ENCODE peak calls at places on chromosome 20, in ten cellular contexts. One of them, this sample, is unnamed.

GRCh38 chr20:20461526-20461925 is 93.6 kb downstream of the INSM1 start:
- DNase-seq in T1000: no peak
- DNase-seq in activated CD4-positive, alpha-beta memory T cell treated with anti-CD3 and anti-CD28 coated beads, Interleukin-2, amount 10 ng/mL, durations not matched to agents 7 days and 5 days: no peak
- DNase-seq in stimulated activated CD4-positive, alpha-beta T cell treated with anti-CD3 and anti-CD28 coated beads, Interleukin-4, amount 100 ng/mL, for 24 hours: no peak
- DNase-seq in AG09319: no peak
- DNase-seq in mesothelial cell of epicardium: no peak
- DNase-seq in heart left ventricle: no peak
- DNase-seq in small intestine: no peak
- DNase-seq in NCI-H2029 treated with DMSO at 0.1 percent for 48 hours: no peak
- DNase-seq in cardiac fibroblast: no peak
- DNase-seq in this sample: no peak

GRCh38 chr20:7993238-7993637 is 26.3 kb downstream of the TMX4 start:
- DNase-seq in T1000: no peak
- DNase-seq in AG09319: no peak
- DNase-seq in cardiac fibroblast: no peak
- DNase-seq in activated CD4-positive, alpha-beta memory T cell treated with anti-CD3 and anti-CD28 coated beads, Interleukin-2, amount 10 ng/mL, durations not matched to agents 7 days and 5 days: no peak
- DNase-seq in stimulated activated CD4-positive, alpha-beta T cell treated with anti-CD3 and anti-CD28 coated beads, Interleukin-4, amount 100 ng/mL, for 24 hours: no peak
- DNase-seq in NCI-H2029 treated with DMSO at 0.1 percent for 48 hours: no peak
- DNase-seq in mesothelial cell of epicardium: no peak
- DNase-seq in small intestine: no peak
- DNase-seq in heart left ventricle: no peak
- DNase-seq in this sample: no peak

GRCh38 chr20:59421920-59422637 is 121.7 kb downstream of the EDN3 start:
- DNase-seq in mesothelial cell of epicardium: no peak
- DNase-seq in T1000: no peak
- DNase-seq in NCI-H2029 treated with DMSO at 0.1 percent for 48 hours: no peak
- DNase-seq in small intestine: no peak
- DNase-seq in heart left ventricle: no peak
- DNase-seq in stimulated activated CD4-positive, alpha-beta T cell treated with anti-CD3 and anti-CD28 coated beads, Interleukin-4, amount 100 ng/mL, for 24 hours: no peak
- DNase-seq in activated CD4-positive, alpha-beta memory T cell treated with anti-CD3 and anti-CD28 coated beads, Interleukin-2, amount 10 ng/mL, durations not matched to agents 7 days and 5 days: no peak
- DNase-seq in cardiac fibroblast: no peak
- DNase-seq in AG09319: no peak
- DNase-seq in this sample: no peak

GRCh38 chr20:38805958-38806854 is 709 bp downstream of the PPP1R16B start:
- DNase-seq in mesothelial cell of epicardium: peak
- DNase-seq in small intestine: no peak
- DNase-seq in NCI-H2029 treated with DMSO at 0.1 percent for 48 hours: no peak
- DNase-seq in stimulated activated CD4-positive, alpha-beta T cell treated with anti-CD3 and anti-CD28 coated beads, Interleukin-4, amount 100 ng/mL, for 24 hours: peak
- DNase-seq in AG09319: no peak
- DNase-seq in cardiac fibroblast: no peak
- DNase-seq in heart left ventricle: peak
- DNase-seq in T1000: no peak
- DNase-seq in activated CD4-positive, alpha-beta memory T cell treated with anti-CD3 and anti-CD28 coated beads, Interleukin-2, amount 10 ng/mL, durations not matched to agents 7 days and 5 days: peak
- DNase-seq in this sample: no peak

GRCh38 chr20:11901127-11901526 is 16.6 kb upstream of the BTBD3 start:
- DNase-seq in cardiac fibroblast: peak
- DNase-seq in mesothelial cell of epicardium: no peak
- DNase-seq in small intestine: no peak
- DNase-seq in activated CD4-positive, alpha-beta memory T cell treated with anti-CD3 and anti-CD28 coated beads, Interleukin-2, amount 10 ng/mL, durations not matched to agents 7 days and 5 days: no peak
- DNase-seq in NCI-H2029 treated with DMSO at 0.1 percent for 48 hours: no peak
- DNase-seq in stimulated activated CD4-positive, alpha-beta T cell treated with anti-CD3 and anti-CD28 coated beads, Interleukin-4, amount 100 ng/mL, for 24 hours: no peak
- DNase-seq in AG09319: no peak
- DNase-seq in heart left ventricle: no peak
- DNase-seq in T1000: peak
- DNase-seq in this sample: peak

GRCh38 chr20:22576733-22577514 is 7.4 kb downstream of the FOXA2 start:
- DNase-seq in NCI-H2029 treated with DMSO at 0.1 percent for 48 hours: no peak
- DNase-seq in mesothelial cell of epicardium: no peak
- DNase-seq in activated CD4-positive, alpha-beta memory T cell treated with anti-CD3 and anti-CD28 coated beads, Interleukin-2, amount 10 ng/mL, durations not matched to agents 7 days and 5 days: no peak
- DNase-seq in small intestine: no peak
- DNase-seq in stimulated activated CD4-positive, alpha-beta T cell treated with anti-CD3 and anti-CD28 coated beads, Interleukin-4, amount 100 ng/mL, for 24 hours: no peak
- DNase-seq in heart left ventricle: no peak
- DNase-seq in cardiac fibroblast: no peak
- DNase-seq in T1000: no peak
- DNase-seq in AG09319: no peak
- DNase-seq in this sample: no peak

GRCh38 chr20:1875762-1876161 is 19.4 kb upstream of the SIRPA start:
- DNase-seq in AG09319: no peak
- DNase-seq in cardiac fibroblast: no peak
- DNase-seq in small intestine: no peak
- DNase-seq in heart left ventricle: no peak
- DNase-seq in NCI-H2029 treated with DMSO at 0.1 percent for 48 hours: no peak
- DNase-seq in activated CD4-positive, alpha-beta memory T cell treated with anti-CD3 and anti-CD28 coated beads, Interleukin-2, amount 10 ng/mL, durations not matched to agents 7 days and 5 days: no peak
- DNase-seq in T1000: no peak
- DNase-seq in stimulated activated CD4-positive, alpha-beta T cell treated with anti-CD3 and anti-CD28 coated beads, Interleukin-4, amount 100 ng/mL, for 24 hours: no peak
- DNase-seq in mesothelial cell of epicardium: no peak
- DNase-seq in this sample: no peak

GRCh38 chr20:48933017-48933766 is 11.7 kb downstream of the ARFGEF2 start:
- DNase-seq in AG09319: no peak
- DNase-seq in cardiac fibroblast: no peak
- DNase-seq in activated CD4-positive, alpha-beta memory T cell treated with anti-CD3 and anti-CD28 coated beads, Interleukin-2, amount 10 ng/mL, durations not matched to agents 7 days and 5 days: no peak
- DNase-seq in stimulated activated CD4-positive, alpha-beta T cell treated with anti-CD3 and anti-CD28 coated beads, Interleukin-4, amount 100 ng/mL, for 24 hours: no peak
- DNase-seq in NCI-H2029 treated with DMSO at 0.1 percent for 48 hours: peak
- DNase-seq in mesothelial cell of epicardium: no peak
- DNase-seq in heart left ventricle: no peak
- DNase-seq in small intestine: peak
- DNase-seq in T1000: no peak
- DNase-seq in this sample: no peak

GRCh38 chr20:62512812-62513211 is 37.0 kb upstream of the GATA5 start:
- DNase-seq in activated CD4-positive, alpha-beta memory T cell treated with anti-CD3 and anti-CD28 coated beads, Interleukin-2, amount 10 ng/mL, durations not matched to agents 7 days and 5 days: no peak
- DNase-seq in small intestine: no peak
- DNase-seq in stimulated activated CD4-positive, alpha-beta T cell treated with anti-CD3 and anti-CD28 coated beads, Interleukin-4, amount 100 ng/mL, for 24 hours: no peak
- DNase-seq in heart left ventricle: no peak
- DNase-seq in NCI-H2029 treated with DMSO at 0.1 percent for 48 hours: no peak
- DNase-seq in mesothelial cell of epicardium: no peak
- DNase-seq in AG09319: no peak
- DNase-seq in T1000: no peak
- DNase-seq in cardiac fibroblast: no peak
- DNase-seq in this sample: no peak

GRCh38 chr20:25039697-25040437 is 18.1 kb downstream of the ACSS1 start:
- DNase-seq in NCI-H2029 treated with DMSO at 0.1 percent for 48 hours: peak
- DNase-seq in mesothelial cell of epicardium: no peak
- DNase-seq in heart left ventricle: peak
- DNase-seq in activated CD4-positive, alpha-beta memory T cell treated with anti-CD3 and anti-CD28 coated beads, Interleukin-2, amount 10 ng/mL, durations not matched to agents 7 days and 5 days: no peak
- DNase-seq in AG09319: peak
- DNase-seq in T1000: no peak
- DNase-seq in cardiac fibroblast: peak
- DNase-seq in stimulated activated CD4-positive, alpha-beta T cell treated with anti-CD3 and anti-CD28 coated beads, Interleukin-4, amount 100 ng/mL, for 24 hours: no peak
- DNase-seq in small intestine: peak
- DNase-seq in this sample: peak

GRCh38 chr20:34302312-34302722 is 838 bp downstream of the AHCY start:
- DNase-seq in small intestine: peak
- DNase-seq in NCI-H2029 treated with DMSO at 0.1 percent for 48 hours: no peak
- DNase-seq in stimulated activated CD4-positive, alpha-beta T cell treated with anti-CD3 and anti-CD28 coated beads, Interleukin-4, amount 100 ng/mL, for 24 hours: no peak
- DNase-seq in AG09319: no peak
- DNase-seq in cardiac fibroblast: peak
- DNase-seq in activated CD4-positive, alpha-beta memory T cell treated with anti-CD3 and anti-CD28 coated beads, Interleukin-2, amount 10 ng/mL, durations not matched to agents 7 days and 5 days: no peak
- DNase-seq in mesothelial cell of epicardium: no peak
- DNase-seq in heart left ventricle: no peak
- DNase-seq in T1000: no peak
- DNase-seq in this sample: peak